ENCODE peak calls at places on chromosomes 4 and X, in nine cellular contexts. O is colonic mucosa, X is cardiac fibroblast, R is A549, M is psoas muscle, Z is GM23338, K is hepatocyte, T is BE2C, G is neural progenitor cell. A is an unnamed sample.

GRCh38 chr4:20698382-20698781 is 1.9 kb upstream of the PACRGL start:
- DNase-seq in R (no peak), X (peak), O (no peak), Z (no peak), K (no peak), G (no peak), T (no peak), M (no peak), A (no peak)

GRCh38 chrX:51461053-51462050 is 35.0 kb downstream of the NUDT11 start:
- DNase-seq in R (peak), X (peak), T (peak), K (peak), O (no peak), Z (peak), M (no peak), G (peak), A (no peak)

GRCh38 chrX:54415534-54416350 is 24.5 kb upstream of the TSR2 start:
- DNase-seq in X (no peak), M (no peak), Z (peak), R (no peak), T (no peak), O (no peak), K (no peak), G (peak), A (no peak)

GRCh38 chrX:67601771-67602170 is 58.0 kb downstream of the AR start:
- DNase-seq in Z (no peak), X (no peak), G (no peak), O (no peak), K (no peak), T (no peak), R (no peak), M (no peak), A (no peak)

GRCh38 chr4:2436301-2436700 is 17.5 kb downstream of the CFAP99 start:
- DNase-seq in R (no peak), O (no peak), X (no peak), G (no peak), Z (no peak), K (no peak), T (no peak), M (no peak), A (no peak)

GRCh38 chrX:21656587-21657317 is 1.4 kb downstream of the KLHL34 start:
- DNase-seq in O (no peak), T (no peak), M (no peak), R (no peak), Z (peak), K (no peak), X (no peak), G (no peak), A (no peak)

GRCh38 chr4:20403846-20404245 is 152.1 kb downstream of the SLIT2 start:
- DNase-seq in X (no peak), O (no peak), T (no peak), Z (no peak), G (no peak), R (no peak), K (no peak), M (no peak), A (no peak)

GRCh38 chrX:22141061-22141460 is 108.9 kb downstream of the PHEX start:
- DNase-seq in R (no peak), Z (no peak), O (no peak), X (no peak), M (no peak), K (no peak), G (no peak), T (no peak), A (no peak)

GRCh38 chrX:42276982-42277690 is 353.8 kb upstream of the CASK start:
- DNase-seq in X (no peak), G (no peak), Z (no peak), K (peak), M (no peak), R (no peak), O (no peak), T (no peak), A (no peak)

GRCh38 chr4:58113083-58113482 is 1002.9 kb upstream of the IGFBP7 start:
- DNase-seq in X (no peak), R (no peak), T (no peak), O (no peak), G (no peak), M (no peak), Z (no peak), K (no peak), A (no peak)

GRCh38 chr4:48175328-48175727 is 41.3 kb upstream of the TXK start:
- DNase-seq in K (no peak), G (peak), O (no peak), Z (peak), X (no peak), T (no peak), R (no peak), M (no peak), A (no peak)

GRCh38 chrX:17654116-17654515 is 83.2 kb upstream of the SCML1 start:
- DNase-seq in K (no peak), M (no peak), X (no peak), O (no peak), R (no peak), Z (no peak), G (no peak), T (peak), A (no peak)

GRCh38 chr4:110104661-110105060 is 93.8 kb downstream of the ELOVL6 start:
- DNase-seq in R (no peak), T (no peak), G (peak), K (no peak), O (no peak), X (no peak), M (no peak), Z (no peak), A (no peak)

GRCh38 chr4:95505149-95505548 is 43.6 kb downstream of the UNC5C start:
- DNase-seq in M (no peak), X (peak), T (no peak), O (no peak), Z (no peak), G (peak), R (no peak), K (no peak), A (no peak)

GRCh38 chrX:28848707-28849106 is 261.5 kb downstream of the IL1RAPL1 start:
- DNase-seq in K (no peak), X (no peak), R (no peak), T (no peak), G (no peak), Z (no peak), M (no peak), O (no peak), A (no peak)

GRCh38 chr4:53633608-53634007 is 42.3 kb upstream of the LNX1 start:
- DNase-seq in M (peak), X (peak), G (no peak), Z (no peak), R (no peak), O (no peak), K (no peak), T (no peak), A (no peak)

GRCh38 chrX:120664081-120664480 is 34.2 kb upstream of the C1GALT1C1 start:
- DNase-seq in G (no peak), R (no peak), Z (peak), X (peak), M (no peak), T (no peak), O (no peak), K (no peak), A (no peak)

GRCh38 chrX:8254386-8254785 is 83.3 kb upstream of the VCX2 start:
- DNase-seq in M (no peak), X (no peak), O (no peak), K (no peak), T (no peak), R (no peak), G (no peak), Z (no peak), A (no peak)

GRCh38 chr4:72205298-72205697 is 173.5 kb downstream of the NPFFR2 start:
- DNase-seq in M (no peak), G (no peak), K (no peak), X (no peak), O (no peak), Z (no peak), R (no peak), T (no peak), A (no peak)
- H3K4me3 ChIP-seq in M (no peak), G (no peak), K (no peak), X (no peak), O (no peak), Z (no peak), R (no peak), T (no peak), A (no peak)

GRCh38 chr4:181933471-181933870 is 309.7 kb upstream of the TENM3 start:
- DNase-seq in T (no peak), G (no peak), K (no peak), O (no peak), Z (no peak), X (no peak), R (no peak), M (no peak), A (no peak)

GRCh38 chr4:181938641-181939040 is 304.6 kb upstream of the TENM3 start:
- DNase-seq in T (no peak), M (no peak), X (no peak), G (no peak), O (no peak), Z (no peak), R (no peak), K (no peak), A (no peak)

GRCh38 chr4:181944527-181944926 is 298.7 kb upstream of the TENM3 start:
- DNase-seq in T (no peak), R (no peak), G (no peak), M (no peak), Z (no peak), O (no peak), X (no peak), K (no peak), A (no peak)

GRCh38 chr4:181939199-181939945 is 303.8 kb upstream of the TENM3 start:
- DNase-seq in R (no peak), K (peak), G (peak), Z (peak), X (peak), M (no peak), T (no peak), O (no peak), A (no peak)
- TF ChIP-seq CTCF in R (no peak), K (no peak), G (peak), Z (peak), X (no peak), M (no peak), T (peak), O (no peak), A (no peak)

GRCh38 chr4:10019521-10020051 is 1.7 kb downstream of the SLC2A9 start:
- DNase-seq in X (no peak), M (no peak), K (no peak), G (no peak), R (no peak), O (no peak), Z (no peak), T (no peak), A (no peak)
- H3K4me3 ChIP-seq in X (peak), M (peak), K (no peak), G (no peak), R (no peak), O (peak), Z (peak), T (no peak), A (peak)

GRCh38 chr4:173257732-173258717 is 76.1 kb downstream of the HMGB2 start:
- DNase-seq in X (peak), K (peak), Z (peak), M (peak), G (peak), O (peak), R (peak), T (peak), A (no peak)

GRCh38 chr4:173259310-173259709 is 74.8 kb downstream of the HMGB2 start:
- DNase-seq in Z (no peak), O (no peak), R (no peak), G (no peak), T (no peak), X (no peak), K (no peak), M (no peak), A (no peak)

GRCh38 chr4:173261052-173261451 is 73.1 kb downstream of the HMGB2 start:
- DNase-seq in Z (no peak), X (no peak), M (no peak), O (no peak), K (no peak), R (no peak), T (no peak), G (no peak), A (no peak)

GRCh38 chr4:173256825-173257224 is 77.3 kb downstream of the HMGB2 start:
- DNase-seq in Z (no peak), X (no peak), K (no peak), G (no peak), M (no peak), O (no peak), R (no peak), T (no peak), A (no peak)

DNA sequence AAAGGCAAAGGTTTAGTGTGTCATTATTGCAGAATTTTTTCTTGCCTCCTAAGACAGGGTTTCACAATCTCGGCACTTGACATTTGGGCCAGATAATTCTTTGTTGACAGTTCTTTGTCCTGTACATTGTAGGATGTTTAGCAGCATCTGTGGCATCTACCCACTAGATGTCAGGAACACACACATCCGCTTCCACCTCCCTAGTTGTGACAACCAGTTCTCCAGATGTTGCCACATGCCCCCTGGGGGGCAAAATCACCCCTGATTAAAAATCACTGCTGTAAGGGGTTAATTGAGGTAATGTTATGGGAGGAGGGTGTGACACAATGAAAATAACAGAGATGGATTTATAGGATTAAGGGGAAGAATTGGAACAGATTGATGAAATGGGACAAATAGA is 75.3 kb downstream of the HMGB2 start:
- DNase-seq in X (no peak), M (no peak), K (no peak), R (no peak), G (no peak), O (no peak), T (peak), Z (no peak), A (no peak)
- TF ChIP-seq CTCF in X (no peak), M (no peak), K (no peak), R (no peak), G (no peak), O (no peak), T (no peak), Z (no peak), A (no peak)

GRCh38 chr4:17317526-17317925 is 194.4 kb downstream of the QDPR start:
- DNase-seq in O (no peak), R (no peak), Z (no peak), G (no peak), T (no peak), X (no peak), K (no peak), M (no peak), A (no peak)

GRCh38 chr4:17320046-17320445 is 191.8 kb downstream of the QDPR start:
- DNase-seq in M (no peak), O (no peak), Z (no peak), T (no peak), G (no peak), K (no peak), R (no peak), X (no peak), A (no peak)

GRCh38 chr4:17316566-17316965 is 195.3 kb downstream of the QDPR start:
- DNase-seq in M (no peak), O (no peak), R (no peak), Z (no peak), X (no peak), G (no peak), K (no peak), T (no peak), A (no peak)

GRCh38 chr4:17313194-17313593 is 198.7 kb downstream of the QDPR start:
- DNase-seq in G (no peak), R (no peak), K (no peak), X (no peak), O (no peak), M (no peak), T (no peak), Z (no peak), A (no peak)

GRCh38 chr4:17315459-17315858 is 196.4 kb downstream of the QDPR start:
- DNase-seq in X (no peak), K (no peak), O (no peak), R (no peak), G (no peak), Z (no peak), T (no peak), M (no peak), A (no peak)
- H3K4me3 ChIP-seq in X (no peak), K (no peak), O (no peak), R (no peak), G (no peak), Z (no peak), T (no peak), M (no peak), A (no peak)

GRCh38 chrX:106619797-106620196 is 8.0 kb downstream of the RADX start:
- DNase-seq in O (no peak), G (no peak), Z (peak), X (peak), M (no peak), R (peak), T (no peak), K (no peak), A (no peak)
- TF ChIP-seq CTCF in O (no peak), G (peak), Z (peak), X (peak), M (peak), R (peak), T (peak), K (peak), A (peak)

GRCh38 chrX:140503230-140503585 is 1.7 kb downstream of the SOX3 start:
- DNase-seq in T (no peak), M (no peak), O (no peak), Z (no peak), X (no peak), K (no peak), R (no peak), G (peak), A (no peak)

GRCh38 chrX:140504371-140505324 is at the start of gene SOX3:
- DNase-seq in T (no peak), X (peak), R (no peak), K (no peak), G (peak), M (no peak), Z (peak), O (no peak), A (no peak)

GRCh38 chrX:140501940-140502468 is 2.9 kb downstream of the SOX3 start:
- DNase-seq in G (peak), Z (peak), R (no peak), M (no peak), K (no peak), O (no peak), T (no peak), X (no peak), A (no peak)

GRCh38 chrX:140502491-140503229 is 2.2 kb downstream of the SOX3 start:
- DNase-seq in G (peak), M (no peak), X (no peak), Z (no peak), O (no peak), T (no peak), R (no peak), K (no peak), A (no peak)

GRCh38 chrX:140503714-140504351 is 1.0 kb downstream of the SOX3 start:
- DNase-seq in T (peak), M (peak), Z (peak), K (peak), R (no peak), G (peak), O (no peak), X (peak), A (no peak)
- H3K4me3 ChIP-seq in T (no peak), M (peak), Z (peak), K (no peak), R (peak), G (peak), O (no peak), X (peak), A (no peak)

DNA sequence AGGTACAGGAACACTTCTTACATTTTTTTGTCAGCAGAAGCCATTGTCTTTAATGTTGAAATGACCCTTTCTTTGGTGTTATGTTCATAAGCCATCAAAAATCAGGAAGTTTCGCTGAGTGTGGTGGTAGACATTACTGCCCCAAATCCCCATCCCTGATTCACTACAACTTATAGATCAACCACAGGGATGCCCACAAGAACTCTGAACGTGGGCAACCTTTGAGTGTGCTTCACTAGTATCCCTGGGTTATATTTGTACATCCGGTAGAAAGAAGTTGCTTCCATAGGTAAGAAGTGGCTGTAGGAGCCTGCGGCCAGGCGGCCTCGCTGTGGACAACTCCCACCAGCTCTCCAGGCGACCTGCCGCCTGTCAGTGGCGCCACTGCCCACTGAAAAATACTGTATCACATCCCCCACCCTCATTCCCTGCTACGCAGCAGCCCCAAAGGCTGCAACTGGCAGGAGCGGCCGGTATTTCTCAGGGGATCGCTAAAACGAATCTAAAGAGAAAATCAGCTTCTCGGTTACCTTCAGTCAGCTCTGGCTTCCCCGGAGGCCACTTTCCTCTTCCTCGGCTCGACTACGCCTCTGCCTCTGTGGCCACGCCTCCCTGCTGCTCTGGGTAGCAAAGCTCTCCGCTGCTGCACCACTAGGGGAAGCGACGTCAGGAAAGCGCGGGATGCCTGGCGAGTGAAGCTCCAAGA is 13.9 kb upstream of the ETDC start:
- DNase-seq in G (peak), R (no peak), X (peak), K (peak), M (peak), Z (peak), O (peak), T (peak), A (no peak)
- TF ChIP-seq CTCF in G (peak), R (no peak), X (peak), K (peak), M (no peak), Z (no peak), O (no peak), T (peak), A (peak)

GRCh38 chrX:129754266-129755024 is 15.7 kb downstream of the XPNPEP2 start:
- DNase-seq in G (peak), Z (peak), T (no peak), M (no peak), K (no peak), X (no peak), O (no peak), R (no peak), A (no peak)

GRCh38 chrX:129760155-129760554 is 19.6 kb upstream of the SASH3 start:
- DNase-seq in M (no peak), T (no peak), R (no peak), G (no peak), Z (no peak), O (no peak), K (no peak), X (no peak), A (no peak)

GRCh38 chrX:129759576-129760061 is 20.1 kb upstream of the SASH3 start:
- DNase-seq in M (peak), O (no peak), G (peak), Z (peak), R (no peak), K (no peak), T (no peak), X (peak), A (peak)

GRCh38 chrX:129760981-129761380 is 18.8 kb upstream of the SASH3 start:
- DNase-seq in R (no peak), K (no peak), X (no peak), O (no peak), T (no peak), Z (no peak), G (no peak), M (no peak), A (no peak)

GRCh38 chrX:129755779-129756650 is 17.2 kb downstream of the XPNPEP2 start:
- DNase-seq in X (no peak), R (no peak), K (no peak), M (no peak), G (peak), Z (peak), T (no peak), O (no peak), A (no peak)
- H3K4me3 ChIP-seq in X (no peak), R (no peak), K (no peak), M (no peak), G (no peak), Z (no peak), T (no peak), O (no peak), A (no peak)

A was measured in BJ.